ENCODE peak calls at places on chromosomes 3 and 15, in five cellular contexts. F, I, B, J and G are unnamed samples.

GRCh38 chr3:13833506-13834257 is 46.2 kb downstream of the WNT7A start:
- DNase-seq in F (no peak), I (no peak), B (no peak), J (no peak), G (no peak)

GRCh38 chr15:43509002-43509922 is 8.1 kb upstream of the MAP1A start:
- DNase-seq in F (peak; percentile 66), I (no peak), B (no peak), J (no peak), G (peak; percentile 67)

GRCh38 chr3:144106970-144107369 is 135.3 kb downstream of the DIPK2A start:
- DNase-seq in F (no peak), I (no peak), B (no peak), J (no peak), G (no peak)

GRCh38 chr3:193563999-193564398 is 9.3 kb upstream of the ATP13A4 start:
- DNase-seq in F (no peak), I (no peak), B (no peak), J (no peak), G (no peak)

GRCh38 chr3:138942271-138942670 is 4.7 kb downstream of the FOXL2 start:
- DNase-seq in F (peak; percentile 22), I (no peak), B (no peak), J (no peak), G (no peak)

GRCh38 chr3:131636266-131636775 is 133.6 kb upstream of the MRPL3 start:
- DNase-seq in F (no peak), I (no peak), B (no peak), J (no peak), G (no peak)

GRCh38 chr15:30882861-30883433 is 20.8 kb upstream of the FAN1 start:
- DNase-seq in F (no peak), I (no peak), B (no peak), J (no peak), G (peak; percentile 11)

GRCh38 chr3:62600033-62600432 is 226.7 kb upstream of the FEZF2 start:
- DNase-seq in F (no peak), I (no peak), B (no peak), J (no peak), G (no peak)

GRCh38 chr3:127043041-127043641 is 60.2 kb downstream of the PLXNA1 start:
- DNase-seq in F (no peak), I (no peak), B (no peak), J (no peak), G (peak; percentile 13)

GRCh38 chr15:62914461-62915079 is 128.0 kb upstream of the TPM1 start:
- DNase-seq in F (no peak), I (no peak), B (no peak), J (no peak), G (no peak)

GRCh38 chr3:129837057-129837631 is 56.4 kb downstream of the TMCC1 start:
- DNase-seq in F (peak; percentile 17), I (no peak), B (no peak), J (no peak), G (no peak)

GRCh38 chr3:139301183-139301582 is 42.6 kb upstream of the MRPS22 start:
- DNase-seq in F (no peak), I (no peak), B (no peak), J (no peak), G (peak; percentile 43)

GRCh38 chr3:73614385-73614784 is 10.4 kb downstream of the PDZRN3 start:
- DNase-seq in F (peak; percentile 88), I (no peak), B (no peak), J (no peak), G (peak; percentile 96)

GRCh38 chr3:114417682-114418081 is 123.9 kb downstream of the TIGIT start:
- DNase-seq in F (no peak), I (no peak), B (no peak), J (no peak), G (no peak)

GRCh38 chr3:13500133-13500885 is 20.2 kb downstream of the HDAC11 start:
- DNase-seq in F (no peak), I (no peak), B (peak; percentile 61), J (peak; percentile 45), G (peak; percentile 25)

GRCh38 chr3:142641504-142641903 is 45.3 kb downstream of the PLS1 start:
- DNase-seq in F (no peak), I (no peak), B (no peak), J (no peak), G (no peak)

GRCh38 chr3:13217736-13218540 is 144.7 kb upstream of the IQSEC1 start:
- DNase-seq in F (no peak), I (no peak), B (no peak), J (no peak), G (peak; percentile 31)

GRCh38 chr15:39695793-39696192 is 86.8 kb downstream of the FSIP1 start:
- DNase-seq in F (no peak), I (no peak), B (no peak), J (no peak), G (no peak)

GRCh38 chr15:27885226-27885625 is 213.9 kb downstream of the OCA2 start:
- DNase-seq in F (no peak), I (no peak), B (no peak), J (no peak), G (no peak)

GRCh38 chr15:64461577-64462162 is 1.3 kb downstream of the ZNF609 start:
- DNase-seq in F (peak; percentile 28), I (no peak), B (peak; percentile 47), J (peak; percentile 25), G (peak; percentile 48)

GRCh38 chr3:194824676-194825075 is 139.0 kb downstream of the FAM43A start:
- DNase-seq in F (no peak), I (no peak), B (no peak), J (no peak), G (peak; percentile 42)

GRCh38 chr3:27544372-27544865 is 60.2 kb upstream of the SLC4A7 start:
- DNase-seq in F (peak; percentile 62), I (no peak), B (no peak), J (no peak), G (peak; percentile 82)

GRCh38 chr15:76196286-76196948 is 114.9 kb downstream of the ETFA start:
- DNase-seq in F (peak; percentile 98), I (no peak), B (no peak), J (no peak), G (peak; percentile 88)

GRCh38 chr3:50089603-50089945 is 855 bp downstream of the RBM5 start:
- DNase-seq in F (peak; percentile 38), I (no peak), B (no peak), J (no peak), G (peak; percentile 35)